ENCODE peak calls at places on chromosomes 2 and 18, in seven cellular contexts. C is H1, Z is mammary epithelial cell, V is fibroblast of lung, O is stomach, R is endothelial cell of umbilical vein, Q is lower lobe of right lung. I is an unnamed sample. For H3K4me1 and H3K36me3, the result is how much of the 10 kb centered on the place peaks cover.

GRCh38 chr2:227862741-227863588 is 8.5 kb upstream of the DAW1 start:
- DNase-seq in C (peak), Z (peak), V (peak), O (no peak), R (peak), Q (no peak), I (peak)

GRCh38 chr2:177314194-177314593 is 49.7 kb upstream of the NFE2L2 start:
- DNase-seq in C (no peak), Z (peak), V (peak), O (no peak), R (no peak), Q (no peak), I (no peak)

GRCh38 chr2:239826376-239826775 is 198.8 kb downstream of the NDUFA10 start:
- DNase-seq in C (no peak), Z (no peak), V (no peak), O (peak), R (no peak), Q (no peak), I (no peak)

GRCh38 chr2:214946949-214947348 is 137.5 kb upstream of the BARD1 start:
- DNase-seq in C (no peak), Z (no peak), V (no peak), O (no peak), R (no peak), Q (no peak), I (no peak)

GRCh38 chr2:120638450-120638849 is 97.2 kb upstream of the GLI2 start:
- DNase-seq in C (no peak), Z (no peak), V (no peak), O (no peak), R (no peak), Q (no peak), I (no peak)

GRCh38 chr2:126480033-126480432 is 175.9 kb upstream of the GYPC start:
- DNase-seq in C (no peak), Z (no peak), V (no peak), O (no peak), R (no peak), Q (no peak), I (no peak)

GRCh38 chr2:170088776-170089175 is 89.2 kb upstream of the MYO3B start:
- DNase-seq in C (no peak), Z (no peak), V (peak), O (no peak), R (no peak), Q (no peak), I (no peak)

GRCh38 chr2:218879881-218880748 is 537 bp upstream of the WNT10A start:
- DNase-seq in C (peak), Z (no peak), V (no peak), O (peak), R (no peak), Q (peak), I (no peak)

GRCh38 chr2:224909885-224910517 is 132.3 kb downstream of the DOCK10 start:
- DNase-seq in C (no peak), Z (peak), V (peak), O (peak), R (peak), Q (peak), I (no peak)

GRCh38 chr2:127609818-127610217 is 36.1 kb upstream of the GPR17 start:
- DNase-seq in C (no peak), Z (no peak), V (no peak), O (peak), R (no peak), Q (no peak), I (no peak)

GRCh38 chr2:4628931-4629565 is 925.7 kb downstream of the DCDC2C start:
- DNase-seq in C (no peak), Z (no peak), V (no peak), O (no peak), R (no peak), Q (no peak), I (no peak)

GRCh38 chr2:111113838-111114237 is 6.9 kb upstream of the BCL2L11 start:
- DNase-seq in C (no peak), Z (no peak), V (no peak), O (no peak), R (no peak), Q (no peak), I (no peak)

GRCh38 chr18:21272016-21272582 is 30.1 kb downstream of the GREB1L start:
- DNase-seq in C (no peak), Z (no peak), V (no peak), O (no peak), R (no peak), Q (no peak), I (no peak)

GRCh38 chr2:27136751-27137150 is 2.3 kb upstream of the PREB start:
- DNase-seq in C (no peak), Z (no peak), V (no peak), O (no peak), R (no peak), Q (no peak), I (no peak)

GRCh38 chr2:231611273-231612198 is 18.9 kb downstream of the TEX44 start:
- DNase-seq in C (peak), Z (peak), V (peak), O (peak), R (peak), Q (no peak), I (peak)

GRCh38 chr2:241855245-241855887 is 3.3 kb downstream of the PDCD1 start:
- DNase-seq in C (no peak), Z (no peak), V (no peak), O (no peak), R (no peak), Q (peak), I (no peak)

GRCh38 chr18:69651243-69651642 is 250.6 kb downstream of the DOK6 start:
- DNase-seq in C (no peak), Z (no peak), V (no peak), O (no peak), R (no peak), Q (no peak), I (no peak)

GRCh38 chr2:66828876-66829275 is 394.0 kb downstream of the MEIS1 start:
- DNase-seq in C (no peak), Z (no peak), V (no peak), O (no peak), R (no peak), Q (no peak), I (no peak)

GRCh38 chr2:9091819-9092218 is 88.3 kb upstream of the MBOAT2 start:
- DNase-seq in C (no peak), Z (no peak), V (no peak), O (no peak), R (no peak), Q (no peak), I (no peak)

GRCh38 chr18:73950116-73950705 is 197.4 kb downstream of the FBXO15 start:
- DNase-seq in C (no peak), Z (no peak), V (no peak), O (no peak), R (no peak), Q (no peak), I (no peak)

GRCh38 chr2:174835797-174836255 is 71.6 kb upstream of the CHRNA1 start:
- DNase-seq in C (no peak), Z (peak), V (peak), O (no peak), R (no peak), Q (no peak), I (no peak)

GRCh38 chr2:7057865-7058400 is 140.7 kb downstream of the RNF144A start:
- DNase-seq in C (no peak), Z (no peak), V (no peak), O (no peak), R (no peak), Q (no peak), I (no peak)

GRCh38 chr2:27844821-27845255 is 45.3 kb downstream of the RBKS start:
- DNase-seq in C (no peak), Z (peak), V (no peak), O (no peak), R (no peak), Q (no peak), I (no peak)

GRCh38 chr2:231676243-231676642 is 32.1 kb upstream of the PTMA start:
- DNase-seq in C (no peak), Z (no peak), V (no peak), O (no peak), R (no peak), Q (no peak), I (no peak)

GRCh38 chr18:47036298-47036874 is 965 bp upstream of the ELOA2 start:
- DNase-seq in C (no peak), Z (peak), V (peak), O (no peak), R (peak), Q (no peak), I (peak)

GRCh38 chr2:204517154-204517553 is 28.1 kb upstream of the PARD3B start:
- DNase-seq in C (no peak), Z (no peak), V (no peak), O (no peak), R (no peak), Q (no peak), I (no peak)

GRCh38 chr2:232896700-232897385 is 26.8 kb downstream of the SNORC start:
- DNase-seq in C (no peak), Z (no peak), V (no peak), O (no peak), R (no peak), Q (no peak), I (no peak)

GRCh38 chr2:198991431-198991830 is 466.3 kb downstream of the SATB2 start:
- DNase-seq in C (no peak), Z (no peak), V (no peak), O (no peak), R (no peak), Q (no peak), I (no peak)

GRCh38 chr2:84297155-84297554 is 161.9 kb downstream of the SUCLG1 start:
- DNase-seq in C (no peak), Z (peak), V (no peak), O (no peak), R (no peak), Q (no peak), I (no peak)

GRCh38 chr2:28567076-28567471 is 71.2 kb downstream of the PLB1 start:
- DNase-seq in C (peak), Z (no peak), V (no peak), O (no peak), R (no peak), Q (no peak), I (no peak)

GRCh38 chr2:240820014-240820606 is at the start of gene KIF1A:
- DNase-seq in C (peak), Z (no peak), V (no peak), O (peak), R (no peak), Q (no peak), I (no peak)

GRCh38 chr2:120715356-120715755 is 20.3 kb upstream of the GLI2 start:
- DNase-seq in C (no peak), Z (no peak), V (no peak), O (no peak), R (no peak), Q (no peak), I (no peak)

GRCh38 chr18:8835556-8835955 is 130.2 kb downstream of the MTCL1 start:
- DNase-seq in C (no peak), Z (peak), V (peak), O (no peak), R (no peak), Q (no peak), I (no peak)

GRCh38 chr2:65357959-65358294 is 74.5 kb downstream of the SPRED2 start:
- DNase-seq in C (no peak), Z (peak), V (no peak), O (no peak), R (no peak), Q (no peak), I (no peak)

GRCh38 chr2:9099341-9099751 is 95.9 kb upstream of the MBOAT2 start:
- DNase-seq in C (no peak), Z (no peak), V (peak), O (no peak), R (no peak), Q (no peak), I (no peak)

GRCh38 chr18:36366994-36367839 is 69.7 kb downstream of the FHOD3 start:
- DNase-seq in C (no peak), Z (no peak), V (no peak), O (no peak), R (no peak), Q (no peak), I (no peak)

GRCh38 chr2:41717883-41718282 is 329.9 kb upstream of the PKDCC start:
- DNase-seq in C (no peak), Z (peak), V (no peak), O (no peak), R (no peak), Q (no peak), I (no peak)

GRCh38 chr2:55419236-55419513 is 481 bp downstream of the CCDC88A start:
- DNase-seq in C (no peak), Z (no peak), V (peak), O (no peak), R (no peak), Q (no peak), I (no peak)

GRCh38 chr2:238974061-238974460 is 126.2 kb downstream of the TWIST2 start:
- DNase-seq in C (no peak), Z (peak), V (peak), O (no peak), R (peak), Q (no peak), I (no peak)

DNA sequence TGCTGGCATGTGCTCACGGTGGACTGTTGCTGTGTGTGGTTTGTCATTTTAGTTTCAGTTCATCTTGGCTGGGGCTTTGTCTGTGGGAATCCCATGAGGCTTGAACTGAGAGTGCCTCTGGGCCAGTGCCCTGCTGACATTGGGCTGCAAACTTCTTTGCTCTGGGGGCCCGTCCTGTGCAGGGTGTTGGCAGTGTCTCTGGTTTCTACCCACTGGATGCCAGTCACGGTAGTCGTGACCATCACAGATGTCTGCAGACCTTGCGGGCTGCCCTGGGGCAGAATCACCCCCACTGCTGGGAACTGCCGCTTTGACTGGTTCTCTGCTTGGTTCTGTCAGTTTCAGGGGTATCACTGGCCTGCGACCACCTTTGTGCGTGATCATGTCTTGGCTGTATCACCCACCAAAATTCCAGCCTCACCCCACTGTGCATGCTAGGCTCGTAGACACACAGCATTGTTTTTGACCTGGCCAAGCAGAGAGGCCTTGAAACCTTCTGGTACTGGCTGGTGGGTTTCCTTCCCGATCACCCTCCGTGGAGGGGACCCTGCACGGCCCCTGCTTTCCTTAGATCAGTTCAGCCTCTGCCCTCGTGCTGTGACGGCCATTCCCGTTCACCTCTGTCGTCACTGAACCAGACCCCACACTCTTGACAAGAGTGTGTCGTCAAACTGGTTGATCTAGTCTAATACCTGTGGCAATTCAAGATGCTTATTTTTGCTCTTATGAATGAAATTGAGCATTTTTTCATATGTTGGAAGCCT is 57.6 kb downstream of the KCNG2 start:
- DNase-seq in C (peak), Z (no peak), V (no peak), O (no peak), R (no peak), Q (no peak), I (no peak)
- H3K4me1 ChIP-seq in C (under half), Z (under half), V (under half), O (under half), R (under half), Q (under half), I (under half)

DNA sequence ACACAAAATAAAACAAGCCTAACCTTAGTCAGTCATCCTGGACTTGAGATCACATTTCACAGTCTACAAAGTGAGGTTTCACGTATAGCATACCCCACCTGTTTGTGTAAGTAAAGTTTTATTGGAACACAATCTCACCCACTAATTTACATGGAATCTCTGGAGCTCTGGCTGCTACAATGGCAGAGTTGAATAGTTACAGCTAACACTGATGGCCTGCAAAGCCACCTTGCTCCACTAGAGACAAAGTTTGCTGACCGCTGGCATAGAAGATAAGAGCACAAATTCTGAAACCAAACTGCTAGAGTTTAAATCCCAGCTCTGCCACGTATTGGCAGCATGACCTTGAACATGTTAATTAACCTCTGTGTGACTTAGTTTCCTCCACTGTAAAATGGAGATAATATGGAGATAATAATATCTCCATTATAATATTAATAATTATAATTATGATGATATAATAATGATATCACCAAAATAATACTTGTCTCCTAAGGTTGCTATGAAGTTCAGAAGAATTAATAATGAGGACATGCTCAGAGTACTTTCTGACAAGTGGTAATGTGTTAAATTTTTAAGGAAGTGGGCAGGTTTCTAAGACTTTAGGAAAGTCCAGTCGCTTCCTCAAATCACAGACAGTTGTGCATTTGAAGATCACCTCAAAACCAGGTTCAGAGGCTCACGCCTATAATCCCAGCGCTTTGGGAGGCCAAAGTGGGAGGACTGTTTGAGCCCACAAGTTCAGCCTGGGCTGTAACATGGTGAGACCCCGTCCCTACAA is 204.6 kb downstream of the SH3RF3 start:
- DNase-seq in C (no peak), Z (no peak), V (no peak), O (no peak), R (peak), Q (no peak), I (no peak)
- TF ChIP-seq CTCF in C (peak), Z (peak), V (peak), O (no peak), R (peak), Q (peak), I (no peak)

DNA sequence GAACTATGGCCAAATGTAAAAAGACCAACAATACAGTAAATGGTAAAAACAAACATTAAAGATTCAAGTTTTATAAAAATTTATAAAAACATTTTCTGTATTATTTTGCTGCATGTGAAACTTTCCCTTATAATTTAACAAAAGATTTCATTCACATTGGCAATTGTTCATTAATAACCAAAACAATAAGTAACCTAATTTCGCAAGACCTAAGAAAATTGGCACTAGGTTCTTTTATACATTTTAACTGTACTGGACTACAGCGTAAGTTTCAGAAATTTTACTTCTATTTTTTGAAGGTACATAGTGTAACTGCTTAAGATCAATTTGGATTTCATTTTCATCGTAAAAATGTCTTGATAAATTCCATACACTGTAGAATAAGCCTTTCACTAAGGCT is 77.2 kb downstream of the FANCL start:
- DNase-seq in C (no peak), Z (no peak), V (no peak), O (no peak), R (no peak), Q (no peak), I (no peak)
- H3K36me3 ChIP-seq in C (half or more), Z (under half), V (under half), O (under half), R (under half), Q (under half), I (under half)

GRCh38 chr2:147933931-147934330 is 86.6 kb downstream of the ORC4 start:
- DNase-seq in C (no peak), Z (no peak), V (no peak), O (no peak), R (no peak), Q (no peak), I (no peak)

GRCh38 chr2:147934881-147935280 is 85.7 kb downstream of the ORC4 start:
- DNase-seq in C (no peak), Z (no peak), V (peak), O (no peak), R (no peak), Q (no peak), I (no peak)

GRCh38 chr2:147937744-147938349 is 82.7 kb downstream of the ORC4 start:
- DNase-seq in C (no peak), Z (peak), V (peak), O (no peak), R (peak), Q (no peak), I (peak)

DNA sequence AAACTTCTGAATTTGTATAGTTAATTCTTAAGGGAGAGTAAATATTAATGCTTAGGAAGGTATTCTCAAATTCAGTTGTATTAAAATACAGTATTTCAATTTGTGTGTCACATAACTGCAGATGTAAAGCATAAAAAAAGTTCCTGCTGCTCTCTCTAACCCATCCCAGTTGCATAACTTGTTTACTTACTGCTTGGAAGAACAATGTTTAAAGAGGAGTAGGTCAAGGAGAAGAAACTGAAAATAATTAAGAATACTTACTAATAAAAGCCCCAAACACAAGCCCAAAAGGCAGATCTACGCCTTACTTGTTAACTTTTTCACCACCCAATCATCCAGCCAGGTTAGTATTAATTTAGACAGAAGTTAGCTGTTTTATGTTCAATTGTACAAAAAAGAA is 81.2 kb downstream of the ORC4 start:
- DNase-seq in C (no peak), Z (no peak), V (no peak), O (no peak), R (no peak), Q (no peak), I (no peak)
- H3K4me1 ChIP-seq in C (under half), Z (under half), V (under half), O (under half), R (under half), Q (under half), I (under half)

I was measured in Panc1.